ENCODE peak calls at places on chromosome 18, in five cellular contexts. J is HepG2, D is ovary, Y is GM12878, T is tibial nerve. N is an unnamed sample.

GRCh38 chr18:57959278-57959677 is 84.7 kb upstream of the NEDD4L start:
- DNase-seq in J (peak; percentile 66), D (no peak), Y (no peak), T (no peak), N (peak; percentile 69)

GRCh38 chr18:42780171-42780570 is 335.3 kb downstream of the RIT2 start:
- DNase-seq in J (no peak), D (no peak), Y (no peak), T (no peak), N (no peak)

GRCh38 chr18:7729858-7730257 is 162.7 kb downstream of the PTPRM start:
- DNase-seq in J (no peak), D (no peak), Y (no peak), T (no peak), N (no peak)

GRCh38 chr18:43271593-43272432 is 5.5 kb downstream of the SYT4 start:
- DNase-seq in J (peak; percentile 35), D (no peak), Y (no peak), T (no peak), N (no peak)

GRCh38 chr18:73677458-73677857 is 470.2 kb downstream of the FBXO15 start:
- DNase-seq in J (no peak), D (no peak), Y (no peak), T (no peak), N (no peak)

GRCh38 chr18:68638613-68639012 is 76.3 kb downstream of the TMX3 start:
- DNase-seq in J (no peak), D (no peak), Y (no peak), T (no peak), N (no peak)

GRCh38 chr18:25223211-25223610 is 128.8 kb downstream of the ZNF521 start:
- DNase-seq in J (no peak), D (no peak), Y (no peak), T (no peak), N (no peak)

GRCh38 chr18:63320041-63320689 is 596 bp upstream of the BCL2 start:
- DNase-seq in J (peak; percentile 61), D (peak; percentile 84), Y (no peak), T (peak; percentile 65), N (peak; percentile 75)

GRCh38 chr18:58338961-58339722 is 289.7 kb downstream of the ALPK2 start:
- DNase-seq in J (no peak), D (peak; percentile 56), Y (no peak), T (no peak), N (peak; percentile 48)

GRCh38 chr18:60951091-60951490 is 382.1 kb upstream of the CDH20 start:
- DNase-seq in J (no peak), D (no peak), Y (no peak), T (no peak), N (no peak)

GRCh38 chr18:47263828-47264314 is 12.4 kb upstream of the SKOR2 start:
- DNase-seq in J (no peak), D (no peak), Y (no peak), T (no peak), N (no peak)

GRCh38 chr18:78305789-78306188 is 673.8 kb upstream of the SALL3 start:
- DNase-seq in J (no peak), D (no peak), Y (no peak), T (no peak), N (no peak)

GRCh38 chr18:35132284-35132910 is 91.2 kb downstream of the MAPRE2 start:
- DNase-seq in J (no peak), D (no peak), Y (no peak), T (no peak), N (no peak)

GRCh38 chr18:37701967-37702366 is 136.4 kb upstream of the CELF4 start:
- DNase-seq in J (no peak), D (no peak), Y (no peak), T (no peak), N (no peak)

DNA sequence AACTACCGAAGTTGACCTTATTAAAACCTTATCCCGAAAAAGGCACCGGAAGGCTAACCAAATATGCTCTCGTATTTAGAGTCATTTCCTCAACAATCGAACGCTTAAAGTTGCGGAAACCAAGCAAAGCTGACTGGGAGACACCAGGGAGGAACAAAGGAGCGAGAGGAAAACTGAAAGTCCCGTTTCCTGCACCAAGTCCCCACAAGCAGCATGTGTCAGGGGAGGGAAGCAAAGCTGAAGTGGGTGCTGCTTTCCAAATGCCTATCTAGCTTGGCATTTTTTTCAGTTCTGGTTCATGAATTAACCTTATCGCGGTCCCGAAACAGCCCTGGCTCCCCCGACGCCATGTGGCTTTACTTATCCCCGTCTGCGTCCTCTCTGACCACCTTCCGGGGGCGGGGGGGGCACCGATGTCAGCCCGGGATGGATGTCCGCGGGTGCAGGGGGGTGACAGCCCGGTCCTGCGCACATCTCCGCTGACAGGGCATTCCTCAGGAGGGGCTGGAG is 44.1 kb downstream of the ZNF516 start:
- DNase-seq in J (no peak), D (peak; percentile 71), Y (peak; percentile 37), T (no peak), N (no peak)
- H3K27ac ChIP-seq in J (no peak overlapping the region), D (peak overlapping the region; percentile 72), Y (peak overlapping the region; percentile 81), T (peak overlapping the region; percentile 97), N (peak overlapping the region; percentile 89)

GRCh38 chr18:3297025-3297984 is 35.4 kb downstream of the MYL12B start:
- DNase-seq in J (peak; percentile 91), D (peak; percentile 75), Y (peak; percentile 69), T (peak; percentile 54), N (peak; percentile 94)
- TF ChIP-seq POLR2A in J (peak; percentile 76), D (no peak), Y (peak; percentile 90), T (no peak), N (no peak)

GRCh38 chr18:48943333-48943732 is 7.4 kb downstream of the SMAD7 start:
- DNase-seq in J (no peak), D (no peak), Y (no peak), T (no peak), N (no peak)
- TF ChIP-seq EP300 in J (no peak), D (no peak), Y (no peak), T (no peak), N (no peak)

GRCh38 chr18:13581496-13581895 is 144.9 kb downstream of the FAM210A start:
- DNase-seq in J (no peak), D (no peak), Y (no peak), T (no peak), N (no peak)
- H3K27ac ChIP-seq in J (no peak overlapping the region), D (no peak overlapping the region), Y (no peak overlapping the region), T (no peak overlapping the region), N (no peak overlapping the region)

GRCh38 chr18:23424616-23425015 is 28.5 kb upstream of the RIOK3 start:
- DNase-seq in J (no peak), D (no peak), Y (no peak), T (no peak), N (no peak)

GRCh38 chr18:23421277-23421676 is 31.8 kb upstream of the RIOK3 start:
- DNase-seq in J (peak; percentile 25), D (no peak), Y (no peak), T (no peak), N (peak; percentile 37)

GRCh38 chr18:23428821-23429220 is 24.3 kb upstream of the RIOK3 start:
- DNase-seq in J (no peak), D (no peak), Y (no peak), T (no peak), N (no peak)

GRCh38 chr18:23422751-23423418 is 30.2 kb upstream of the RIOK3 start:
- DNase-seq in J (peak; percentile 66), D (no peak), Y (peak; percentile 92), T (no peak), N (peak; percentile 57)
- TF ChIP-seq POLR2A in J (no peak), D (no peak), Y (no peak), T (no peak), N (no peak)

DNA sequence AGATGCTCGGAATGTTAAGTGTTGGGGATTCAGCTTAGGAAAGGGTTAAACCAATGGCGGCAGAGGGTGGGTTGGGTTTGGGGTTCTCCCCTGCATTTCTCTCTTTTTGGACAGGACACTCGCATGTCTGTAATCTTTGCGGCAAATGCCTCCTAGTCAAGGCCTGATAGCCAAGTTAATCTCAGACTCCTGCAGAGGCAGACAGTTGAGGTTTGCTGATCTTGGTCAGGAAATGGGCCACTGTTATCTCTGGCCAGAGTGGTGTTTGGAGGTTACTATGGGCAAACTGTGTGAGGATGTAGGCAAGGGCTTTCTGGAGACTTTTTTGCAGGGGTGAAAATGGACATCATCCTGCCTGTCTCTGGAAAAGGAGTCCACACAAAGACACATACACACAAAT is 188.8 kb downstream of the SETBP1 start:
- DNase-seq in J (no peak), D (no peak), Y (no peak), T (no peak), N (no peak)
- TF ChIP-seq EP300 in J (no peak), D (no peak), Y (no peak), T (no peak), N (no peak)

GRCh38 chr18:74995404-74995737 is 213.6 kb downstream of the PTGR3 start:
- DNase-seq in J (no peak), D (no peak), Y (no peak), T (no peak), N (no peak)
- H3K27ac ChIP-seq in J (no peak overlapping the region), D (no peak overlapping the region), Y (peak overlapping the region; percentile 88), T (peak overlapping the region; percentile 11), N (no peak overlapping the region)

DNA sequence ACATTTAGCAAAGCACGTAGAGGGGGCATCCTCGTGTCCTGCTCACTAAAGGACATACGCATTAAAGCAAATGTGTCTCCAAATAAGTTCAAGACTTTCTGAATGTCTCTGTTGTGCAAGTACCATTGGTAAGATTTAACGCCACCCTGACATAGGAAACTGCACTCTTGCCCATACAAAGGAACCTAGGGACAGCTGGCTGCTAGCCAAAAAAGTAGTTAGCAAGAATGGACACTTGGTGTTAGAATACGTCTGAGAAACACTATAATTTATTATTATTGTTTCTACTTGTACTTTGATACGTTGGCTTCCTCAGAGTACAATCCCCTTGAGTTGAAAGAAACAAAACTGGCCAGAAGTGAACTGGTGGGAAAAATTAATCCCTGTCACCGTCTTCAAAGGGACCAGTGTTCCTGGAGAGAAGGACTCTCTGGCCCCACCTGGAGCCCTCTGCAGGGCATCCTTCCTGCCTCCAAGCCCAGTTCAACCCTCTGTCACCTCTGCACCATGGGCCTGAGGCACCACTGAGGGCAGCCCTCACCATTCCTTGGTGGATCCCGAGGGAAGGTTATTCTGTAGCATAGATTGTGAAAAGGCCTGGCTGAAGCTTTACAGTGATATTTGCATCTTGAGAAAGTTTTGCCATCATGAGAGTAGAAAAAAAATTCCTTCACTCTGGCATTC is 51.4 kb upstream of the APCDD1 start:
- DNase-seq in J (no peak), D (no peak), Y (no peak), T (no peak), N (no peak)
- TF ChIP-seq POLR2A in J (no peak), D (no peak), Y (no peak), T (no peak), N (no peak)

DNA sequence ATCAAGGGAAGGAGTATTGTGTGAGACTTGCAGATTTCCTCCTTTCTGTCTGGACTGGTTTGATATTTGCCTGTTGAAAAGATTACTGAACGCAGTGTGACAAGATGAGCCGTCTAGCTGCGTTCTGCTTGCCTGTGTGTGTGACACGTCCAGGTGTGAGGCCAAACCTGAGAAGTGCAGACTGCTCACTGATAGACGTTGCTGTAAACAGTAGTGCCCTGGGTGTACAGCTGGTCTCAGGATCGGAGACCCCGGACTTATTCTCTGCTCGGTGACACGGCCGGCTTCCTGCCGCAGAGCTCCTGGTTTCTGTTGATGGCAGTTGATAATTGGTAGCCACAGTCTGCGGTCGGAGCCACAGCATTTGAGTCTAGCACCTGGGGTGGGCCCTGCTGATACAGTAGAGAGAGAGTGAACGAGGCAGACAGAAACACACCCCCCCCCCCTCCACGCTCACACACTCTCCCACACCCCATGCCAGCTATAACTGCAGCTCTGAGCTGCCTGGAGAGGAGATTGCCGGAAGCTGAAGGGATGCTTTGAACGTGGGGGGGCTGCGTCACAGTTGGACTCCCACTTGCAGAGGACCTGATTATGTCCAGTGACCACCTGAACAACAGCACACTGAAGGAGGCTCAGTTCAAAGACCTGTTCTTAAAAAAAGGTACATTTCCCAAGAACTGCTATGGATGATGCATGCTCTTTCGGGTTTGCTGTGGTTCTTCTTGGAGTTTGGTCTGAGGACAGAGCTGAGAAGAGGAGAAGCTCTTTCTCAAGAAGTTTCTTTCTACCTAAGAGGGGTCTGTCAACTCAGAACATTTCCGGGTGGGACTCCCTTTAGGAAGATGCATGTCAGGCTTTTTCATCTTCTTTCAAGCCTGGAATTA is 114.0 kb downstream of the FAM210A start:
- DNase-seq in J (no peak), D (no peak), Y (peak; percentile 94), T (no peak), N (peak; percentile 44)
- TF ChIP-seq EP300 in J (no peak), D (no peak), Y (peak; percentile 93), T (no peak), N (no peak)